ENCODE peak calls at places on chromosomes 5 and 9, in seven cellular contexts. One of them, this sample, is unnamed.
A peak's percentile ranks its signal among the peaks of the same experiment; 100 is the strongest.

GRCh38 chr5:59061377-59061776 is 478.5 kb downstream of the RAB3C start:
- DNase-seq in dermis microvascular lymphatic vessel endothelial cell: no peak
- DNase-seq in posterior cingulate gyrus: no peak
- DNase-seq in amygdala: no peak
- DNase-seq in GM13976: no peak
- DNase-seq in cardiac muscle cell: no peak
- DNase-seq in ureter: no peak
- DNase-seq in this sample: no peak

GRCh38 chr5:129905467-129906176 is 1.4 kb downstream of the CHSY3 start:
- DNase-seq in dermis microvascular lymphatic vessel endothelial cell: no peak
- DNase-seq in ureter: no peak
- DNase-seq in cardiac muscle cell: peak; percentile 34
- DNase-seq in posterior cingulate gyrus: no peak
- DNase-seq in GM13976: peak; percentile 26
- DNase-seq in amygdala: no peak
- DNase-seq in this sample: no peak

GRCh38 chr9:115952667-115953316 is 200.8 kb upstream of the PAPPA start:
- DNase-seq in ureter: no peak
- DNase-seq in amygdala: no peak
- DNase-seq in cardiac muscle cell: no peak
- DNase-seq in posterior cingulate gyrus: no peak
- DNase-seq in dermis microvascular lymphatic vessel endothelial cell: no peak
- DNase-seq in GM13976: no peak
- DNase-seq in this sample: no peak

GRCh38 chr9:82599550-82599949 is 463.4 kb downstream of the RASEF start:
- DNase-seq in cardiac muscle cell: no peak
- DNase-seq in ureter: no peak
- DNase-seq in posterior cingulate gyrus: no peak
- DNase-seq in dermis microvascular lymphatic vessel endothelial cell: no peak
- DNase-seq in GM13976: no peak
- DNase-seq in amygdala: no peak
- DNase-seq in this sample: no peak

GRCh38 chr9:100474082-100474949 is 1.4 kb downstream of the TMEFF1 start:
- DNase-seq in ureter: no peak
- DNase-seq in amygdala: peak; percentile 11
- DNase-seq in dermis microvascular lymphatic vessel endothelial cell: no peak
- DNase-seq in GM13976: peak; percentile 22
- DNase-seq in posterior cingulate gyrus: peak; percentile 16
- DNase-seq in cardiac muscle cell: peak; percentile 7
- DNase-seq in this sample: peak; percentile 14

GRCh38 chr9:27150758-27151431 is 41.9 kb downstream of the TEK start:
- DNase-seq in amygdala: no peak
- DNase-seq in dermis microvascular lymphatic vessel endothelial cell: peak; percentile 69
- DNase-seq in GM13976: no peak
- DNase-seq in cardiac muscle cell: no peak
- DNase-seq in ureter: no peak
- DNase-seq in posterior cingulate gyrus: no peak
- DNase-seq in this sample: no peak

GRCh38 chr5:67693956-67694564 is 497.5 kb upstream of the CD180 start:
- DNase-seq in dermis microvascular lymphatic vessel endothelial cell: no peak
- DNase-seq in ureter: peak; percentile 75
- DNase-seq in cardiac muscle cell: peak; percentile 52
- DNase-seq in posterior cingulate gyrus: no peak
- DNase-seq in GM13976: no peak
- DNase-seq in amygdala: no peak
- DNase-seq in this sample: no peak

GRCh38 chr5:124880903-124881302 is 134.5 kb upstream of the ZNF608 start:
- DNase-seq in posterior cingulate gyrus: no peak
- DNase-seq in cardiac muscle cell: no peak
- DNase-seq in amygdala: no peak
- DNase-seq in dermis microvascular lymphatic vessel endothelial cell: no peak
- DNase-seq in GM13976: no peak
- DNase-seq in ureter: no peak
- DNase-seq in this sample: no peak

GRCh38 chr5:106637275-106637674 is 1033.5 kb downstream of the EFNA5 start:
- DNase-seq in ureter: no peak
- DNase-seq in dermis microvascular lymphatic vessel endothelial cell: no peak
- DNase-seq in amygdala: no peak
- DNase-seq in posterior cingulate gyrus: no peak
- DNase-seq in GM13976: no peak
- DNase-seq in cardiac muscle cell: no peak
- DNase-seq in this sample: no peak

GRCh38 chr5:73945505-73945904 is 319.5 kb downstream of the ARHGEF28 start:
- DNase-seq in ureter: no peak
- DNase-seq in GM13976: no peak
- DNase-seq in cardiac muscle cell: no peak
- DNase-seq in amygdala: no peak
- DNase-seq in dermis microvascular lymphatic vessel endothelial cell: no peak
- DNase-seq in posterior cingulate gyrus: no peak
- DNase-seq in this sample: no peak

GRCh38 chr5:52648726-52649125 is 139.0 kb upstream of the ITGA1 start:
- DNase-seq in ureter: no peak
- DNase-seq in amygdala: no peak
- DNase-seq in cardiac muscle cell: no peak
- DNase-seq in posterior cingulate gyrus: no peak
- DNase-seq in GM13976: no peak
- DNase-seq in dermis microvascular lymphatic vessel endothelial cell: no peak
- DNase-seq in this sample: no peak

GRCh38 chr5:123097871-123098735 is 9.1 kb downstream of the PRDM6 start:
- DNase-seq in GM13976: no peak
- DNase-seq in amygdala: no peak
- DNase-seq in cardiac muscle cell: no peak
- DNase-seq in posterior cingulate gyrus: no peak
- DNase-seq in dermis microvascular lymphatic vessel endothelial cell: no peak
- DNase-seq in ureter: no peak
- DNase-seq in this sample: peak; percentile 26

GRCh38 chr9:135751501-135751900 is 49.5 kb downstream of the KCNT1 start:
- DNase-seq in cardiac muscle cell: no peak
- DNase-seq in amygdala: no peak
- DNase-seq in dermis microvascular lymphatic vessel endothelial cell: no peak
- DNase-seq in posterior cingulate gyrus: no peak
- DNase-seq in ureter: no peak
- DNase-seq in GM13976: no peak
- DNase-seq in this sample: no peak

GRCh38 chr5:149268928-149269557 is 2.6 kb upstream of the AFAP1L1 start:
- DNase-seq in amygdala: no peak
- DNase-seq in posterior cingulate gyrus: no peak
- DNase-seq in dermis microvascular lymphatic vessel endothelial cell: peak; percentile 51
- DNase-seq in ureter: no peak
- DNase-seq in cardiac muscle cell: peak; percentile 71
- DNase-seq in GM13976: peak; percentile 79
- DNase-seq in this sample: no peak

GRCh38 chr9:113808391-113809191 is 67.5 kb upstream of the ZNF618 start:
- DNase-seq in amygdala: no peak
- DNase-seq in GM13976: no peak
- DNase-seq in posterior cingulate gyrus: no peak
- DNase-seq in dermis microvascular lymphatic vessel endothelial cell: no peak
- DNase-seq in ureter: peak; percentile 51
- DNase-seq in cardiac muscle cell: no peak
- DNase-seq in this sample: no peak

GRCh38 chr9:135320943-135321342 is 158.6 kb upstream of the PPP1R26 start:
- DNase-seq in posterior cingulate gyrus: no peak
- DNase-seq in amygdala: no peak
- DNase-seq in dermis microvascular lymphatic vessel endothelial cell: no peak
- DNase-seq in cardiac muscle cell: no peak
- DNase-seq in ureter: peak; percentile 24
- DNase-seq in GM13976: peak; percentile 10
- DNase-seq in this sample: no peak

GRCh38 chr9:117678882-117679281 is 25.3 kb upstream of the TLR4 start:
- DNase-seq in GM13976: no peak
- DNase-seq in posterior cingulate gyrus: no peak
- DNase-seq in ureter: no peak
- DNase-seq in cardiac muscle cell: no peak
- DNase-seq in amygdala: no peak
- DNase-seq in dermis microvascular lymphatic vessel endothelial cell: peak; percentile 21
- DNase-seq in this sample: no peak

GRCh38 chr5:41414598-41414997 is 95.8 kb downstream of the PLCXD3 start:
- DNase-seq in GM13976: no peak
- DNase-seq in posterior cingulate gyrus: no peak
- DNase-seq in ureter: no peak
- DNase-seq in dermis microvascular lymphatic vessel endothelial cell: peak; percentile 63
- DNase-seq in amygdala: no peak
- DNase-seq in cardiac muscle cell: no peak
- DNase-seq in this sample: no peak

GRCh38 chr9:95007470-95007869 is 281.0 kb downstream of the AOPEP start:
- DNase-seq in cardiac muscle cell: no peak
- DNase-seq in GM13976: no peak
- DNase-seq in amygdala: no peak
- DNase-seq in dermis microvascular lymphatic vessel endothelial cell: no peak
- DNase-seq in posterior cingulate gyrus: no peak
- DNase-seq in ureter: no peak
- DNase-seq in this sample: no peak